ENCODE peak calls at places on chromosome 14, in ten cellular contexts. Q is AG09309, B is AG04450, V is A549, Y is stomach, H is heart right ventricle, X is spleen, I is fibroblast of lung, T is cardiac fibroblast, K is HL-60. N is an unnamed sample.

GRCh38 chr14:61710853-61711817 is 15.8 kb downstream of the HIF1A start:
- DNase-seq in Q (no peak), B (no peak), V (no peak), Y (no peak), H (no peak), X (peak; percentile 69), I (no peak), T (peak; percentile 46), K (no peak), N (no peak)

GRCh38 chr14:69582207-69582606 is 7.5 kb upstream of the CCDC177 start:
- DNase-seq in Q (no peak), B (peak; percentile 7), V (no peak), Y (no peak), H (no peak), X (no peak), I (peak; percentile 23), T (peak; percentile 79), K (no peak), N (no peak)

GRCh38 chr14:30620178-30620577 is 1.9 kb upstream of the SCFD1 start:
- DNase-seq in Q (no peak), B (no peak), V (peak; percentile 7), Y (no peak), H (no peak), X (no peak), I (peak; percentile 57), T (peak; percentile 79), K (no peak), N (peak; percentile 9)

GRCh38 chr14:84825481-84825880 is 704.5 kb upstream of the FLRT2 start:
- DNase-seq in Q (no peak), B (no peak), V (no peak), Y (no peak), H (no peak), X (no peak), I (peak; percentile 11), T (peak; percentile 1), K (no peak), N (peak; percentile 38)

GRCh38 chr14:31966896-31967668 is 110.0 kb upstream of the ARHGAP5 start:
- DNase-seq in Q (no peak), B (no peak), V (no peak), Y (no peak), H (no peak), X (no peak), I (no peak), T (no peak), K (no peak), N (no peak)

GRCh38 chr14:55571125-55571889 is 8.7 kb upstream of the KTN1 start:
- DNase-seq in Q (no peak), B (no peak), V (no peak), Y (no peak), H (no peak), X (no peak), I (no peak), T (no peak), K (no peak), N (no peak)

GRCh38 chr14:79585845-79586244 is 625.5 kb downstream of the DIO2 start:
- DNase-seq in Q (no peak), B (no peak), V (peak; percentile 24), Y (no peak), H (no peak), X (no peak), I (peak; percentile 16), T (peak; percentile 67), K (no peak), N (peak; percentile 28)

GRCh38 chr14:35408026-35408425 is 3.5 kb upstream of the NFKBIA start:
- DNase-seq in Q (no peak), B (no peak), V (no peak), Y (no peak), H (no peak), X (no peak), I (no peak), T (no peak), K (no peak), N (no peak)

GRCh38 chr14:56216631-56217379 is 98.6 kb downstream of the PELI2 start:
- DNase-seq in Q (no peak), B (no peak), V (no peak), Y (peak; percentile 66), H (peak; percentile 62), X (peak; percentile 79), I (peak; percentile 46), T (peak; percentile 50), K (no peak), N (no peak)

GRCh38 chr14:63276492-63277342 is 42.0 kb downstream of the GPHB5 start:
- DNase-seq in Q (peak; percentile 23), B (peak; percentile 21), V (peak; percentile 43), Y (no peak), H (no peak), X (no peak), I (peak; percentile 73), T (peak; percentile 79), K (no peak), N (peak; percentile 45)

GRCh38 chr14:105473033-105473676 is 1.5 kb upstream of the CRIP2 start:
- DNase-seq in Q (no peak), B (no peak), V (no peak), Y (no peak), H (peak; percentile 45), X (no peak), I (no peak), T (no peak), K (no peak), N (no peak)

GRCh38 chr14:64891839-64892375 is 12.2 kb upstream of the SPTB start:
- DNase-seq in Q (peak; percentile 42), B (peak; percentile 34), V (peak; percentile 80), Y (no peak), H (peak; percentile 24), X (no peak), I (peak; percentile 77), T (peak; percentile 82), K (no peak), N (peak; percentile 52)

GRCh38 chr14:100308112-100308792 is 2.0 kb upstream of the SLC25A29 start:
- DNase-seq in Q (no peak), B (no peak), V (peak; percentile 43), Y (no peak), H (no peak), X (no peak), I (no peak), T (no peak), K (no peak), N (no peak)

GRCh38 chr14:58899317-58899713 is 261.6 kb downstream of the DACT1 start:
- DNase-seq in Q (peak; percentile 72), B (peak; percentile 50), V (peak; percentile 6), Y (no peak), H (no peak), X (no peak), I (peak; percentile 83), T (peak; percentile 95), K (no peak), N (no peak)

DNA sequence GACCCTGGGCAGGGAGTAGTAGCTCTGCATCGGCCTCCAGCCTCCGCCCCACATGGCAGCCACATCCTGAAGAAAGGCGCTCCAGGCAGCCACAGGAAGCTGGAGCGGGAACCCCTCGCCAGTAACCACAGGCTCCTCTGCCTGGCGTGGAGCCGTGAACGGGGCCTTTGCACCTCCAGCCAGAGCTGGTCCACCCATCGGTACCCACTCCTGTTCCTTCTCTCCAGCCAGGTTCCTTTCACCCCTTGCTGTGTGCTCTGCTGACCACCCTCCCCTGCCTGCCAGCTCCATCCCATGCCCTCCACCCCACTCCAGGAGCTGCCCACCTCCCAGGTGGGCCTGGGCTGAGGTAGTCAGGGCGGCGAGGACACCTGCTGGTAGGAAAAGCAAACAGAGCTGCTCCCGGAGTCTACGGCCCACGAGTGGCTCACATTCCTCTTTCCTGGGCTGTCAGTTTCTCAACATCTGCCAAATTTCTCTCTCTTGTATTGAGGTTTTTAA is 2.7 kb downstream of the TGFB3 start:
- DNase-seq in Q (no peak), B (no peak), V (peak; percentile 17), Y (no peak), H (no peak), X (peak; percentile 77), I (peak; percentile 57), T (peak; percentile 57), K (no peak), N (no peak)
- H3K4me3 ChIP-seq in Q (peak overlapping the region; percentile 6), B (peak overlapping the region; percentile 20), V (no peak overlapping the region), Y (peak overlapping the region; percentile 76), H (no peak overlapping the region), X (no peak overlapping the region), I (peak overlapping the region; percentile 4), T (peak overlapping the region; percentile 54), K (no peak overlapping the region), N (peak overlapping the region; percentile 62)

DNA sequence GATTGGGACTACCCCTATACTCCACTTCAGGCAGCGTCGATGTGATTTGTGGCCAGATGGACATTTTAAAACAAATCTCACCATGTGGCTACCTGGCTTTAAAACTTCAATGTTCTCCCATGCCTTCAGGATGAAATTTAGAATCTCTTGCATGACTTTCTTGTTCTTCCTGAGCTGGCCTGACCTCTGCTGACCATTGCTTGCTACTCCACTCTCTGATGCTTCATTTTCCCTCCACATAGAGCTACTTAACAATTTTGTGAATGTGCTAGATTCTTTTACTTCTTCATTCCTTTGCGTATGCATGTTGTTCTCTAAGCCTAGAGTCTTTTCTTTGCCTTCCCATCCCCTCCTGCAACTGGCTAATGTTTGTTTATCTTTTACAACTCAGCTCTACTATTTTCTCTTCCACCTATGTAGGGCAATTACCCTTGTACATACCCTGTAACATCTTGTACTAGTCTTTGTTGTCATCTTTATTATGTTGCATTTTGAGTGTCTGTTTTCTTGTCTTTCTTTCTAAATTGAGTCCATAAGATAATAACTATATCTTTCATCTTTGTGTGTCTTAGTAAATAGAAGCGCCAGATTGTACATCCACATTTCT is 41.2 kb downstream of the YLPM1 start:
- DNase-seq in Q (peak; percentile 20), B (peak; percentile 43), V (peak; percentile 50), Y (no peak), H (no peak), X (no peak), I (peak; percentile 73), T (peak; percentile 81), K (no peak), N (peak; percentile 68)
- TF ChIP-seq CTCF in Q (peak; percentile 77), B (peak; percentile 81), V (peak; percentile 44), Y (peak; percentile 20), H (peak; percentile 54), X (peak; percentile 51), I (peak; percentile 84), T (peak; percentile 77), K (no peak), N (peak; percentile 81)

GRCh38 chr14:103519043-103519836 is 3.4 kb downstream of the CKB start:
- DNase-seq in Q (no peak), B (no peak), V (peak; percentile 61), Y (peak; percentile 43), H (no peak), X (peak; percentile 69), I (peak; percentile 27), T (peak; percentile 33), K (no peak), N (no peak)
- H3K4me3 ChIP-seq in Q (no peak overlapping the region), B (no peak overlapping the region), V (no peak overlapping the region), Y (peak overlapping the region; percentile 73), H (no peak overlapping the region), X (no peak overlapping the region), I (no peak overlapping the region), T (no peak overlapping the region), K (no peak overlapping the region), N (no peak overlapping the region)

DNA sequence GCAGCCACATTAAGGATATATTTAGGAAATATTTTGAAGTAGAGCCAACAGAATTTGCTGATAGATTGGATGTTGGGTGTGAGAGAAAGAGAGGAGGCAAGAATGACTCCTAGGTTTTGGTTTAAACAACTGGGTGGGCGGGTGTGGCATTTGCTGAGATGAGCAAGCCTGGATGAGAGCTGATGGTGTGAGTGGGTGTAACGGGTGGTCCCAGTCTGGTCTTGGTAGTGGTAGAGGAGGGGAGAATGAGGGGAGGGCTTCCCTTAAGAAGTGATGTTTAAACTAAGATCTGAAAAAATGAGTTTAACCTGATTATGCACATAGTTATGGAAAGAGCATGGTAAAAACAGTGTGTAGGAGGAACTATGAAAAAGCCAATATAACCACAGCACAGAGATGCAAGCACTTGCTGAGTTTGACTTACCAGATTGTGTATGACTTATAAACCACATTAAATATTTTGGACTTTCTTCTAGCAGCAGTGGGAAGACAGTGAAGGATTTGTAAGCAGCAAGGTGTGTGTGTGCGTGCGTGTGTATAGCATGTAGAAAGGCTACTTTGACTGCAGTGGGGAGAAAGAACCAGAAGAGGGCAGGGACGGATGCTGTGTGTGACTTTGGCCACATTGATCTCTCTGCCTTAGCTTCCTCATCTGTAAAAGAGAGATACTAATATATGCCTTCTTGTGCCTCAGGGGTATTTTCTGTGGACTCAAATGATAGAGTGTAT is 139.7 kb downstream of the PRIMA1 start:
- DNase-seq in Q (no peak), B (no peak), V (peak; percentile 28), Y (no peak), H (no peak), X (no peak), I (no peak), T (no peak), K (peak; percentile 2), N (no peak)
- TF ChIP-seq CTCF in Q (no peak), B (no peak), V (no peak), Y (peak; percentile 20), H (peak; percentile 20), X (no peak), I (no peak), T (no peak), K (peak; percentile 56), N (peak; percentile 11)